ENCODE peak calls at places on chromosomes 11 and 22, in four cellular contexts. W is tibial nerve, K is OCI-LY7, D is fibroblast of lung. I is an unnamed sample.

GRCh38 chr22:18033204-18033998 is 9.0 kb upstream of the MICAL3 start:
- DNase-seq in D (peak; percentile 63), W (no peak), K (no peak), I (no peak)

GRCh38 chr11:102197759-102198158 is 87.5 kb downstream of the YAP1 start:
- DNase-seq in K (no peak), D (peak; percentile 32), W (no peak), I (no peak)

GRCh38 chr11:19075636-19076035 is 15.1 kb upstream of the MRGPRX2 start:
- DNase-seq in D (no peak), W (no peak), K (no peak), I (no peak)

GRCh38 chr22:42688241-42688913 is 32.3 kb downstream of the A4GALT start:
- DNase-seq in K (no peak), D (peak; percentile 95), W (peak; percentile 86), I (peak; percentile 78)

GRCh38 chr11:95567685-95568084 is 221.9 kb downstream of the FAM76B start:
- DNase-seq in D (peak; percentile 77), K (no peak), W (no peak), I (no peak)

GRCh38 chr11:315051-315481 is 1.2 kb downstream of the IFITM1 start:
- DNase-seq in W (no peak), K (no peak), D (no peak), I (no peak)

GRCh38 chr11:11073996-11074395 is 216.1 kb upstream of the ZBED5 start:
- DNase-seq in K (no peak), W (no peak), D (no peak), I (no peak)

GRCh38 chr11:60919320-60919719 is 4.9 kb upstream of the TMEM132A start:
- DNase-seq in W (no peak), D (no peak), K (no peak), I (no peak)

GRCh38 chr11:70159612-70160570 is 43.2 kb upstream of the FADD start:
- DNase-seq in D (peak; percentile 81), W (no peak), K (no peak), I (no peak)

GRCh38 chr11:78460468-78460867 is 42.8 kb upstream of the GAB2 start:
- DNase-seq in W (no peak), K (no peak), D (peak; percentile 45), I (no peak)

GRCh38 chr11:8871283-8871775 is 39.7 kb upstream of the AKIP1 start:
- DNase-seq in W (peak; percentile 52), D (peak; percentile 93), K (no peak), I (peak; percentile 87)

GRCh38 chr11:65290448-65291165 is 24.1 kb upstream of the CDC42EP2 start:
- DNase-seq in W (peak; percentile 92), K (no peak), D (peak; percentile 94), I (peak; percentile 99)

GRCh38 chr11:69546735-69547370 is 65.4 kb downstream of the LINC01488 start:
- DNase-seq in W (no peak), D (no peak), K (no peak), I (no peak)

GRCh38 chr22:39173050-39173706 is 20.7 kb upstream of the CBX7 start:
- DNase-seq in K (no peak), W (no peak), D (no peak), I (no peak)

DNA sequence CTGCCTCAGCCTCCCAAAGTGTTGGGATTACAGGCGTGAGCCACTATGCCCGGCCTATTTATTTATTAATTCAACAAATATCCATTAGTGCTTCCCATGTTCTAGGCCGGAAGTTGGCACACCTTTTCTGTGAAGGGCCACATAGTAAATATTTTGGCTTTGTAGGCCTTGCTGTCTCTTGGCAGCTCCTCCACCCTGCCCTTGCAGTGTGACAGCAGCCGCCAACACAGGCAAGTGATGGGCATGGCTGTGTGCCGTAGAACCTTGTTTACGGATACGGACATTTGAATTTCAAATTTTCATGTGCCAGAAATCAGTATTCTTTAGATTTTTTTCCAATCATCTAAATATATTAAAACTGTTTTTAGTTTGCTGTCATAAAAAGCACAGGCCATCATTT is 139.5 kb downstream of the WNT7B start:
- DNase-seq in D (no peak), W (no peak), K (no peak), I (no peak)
- H3K27ac ChIP-seq in D (no peak overlapping the region), W (no peak overlapping the region), K (no peak overlapping the region), I (no peak overlapping the region)

DNA sequence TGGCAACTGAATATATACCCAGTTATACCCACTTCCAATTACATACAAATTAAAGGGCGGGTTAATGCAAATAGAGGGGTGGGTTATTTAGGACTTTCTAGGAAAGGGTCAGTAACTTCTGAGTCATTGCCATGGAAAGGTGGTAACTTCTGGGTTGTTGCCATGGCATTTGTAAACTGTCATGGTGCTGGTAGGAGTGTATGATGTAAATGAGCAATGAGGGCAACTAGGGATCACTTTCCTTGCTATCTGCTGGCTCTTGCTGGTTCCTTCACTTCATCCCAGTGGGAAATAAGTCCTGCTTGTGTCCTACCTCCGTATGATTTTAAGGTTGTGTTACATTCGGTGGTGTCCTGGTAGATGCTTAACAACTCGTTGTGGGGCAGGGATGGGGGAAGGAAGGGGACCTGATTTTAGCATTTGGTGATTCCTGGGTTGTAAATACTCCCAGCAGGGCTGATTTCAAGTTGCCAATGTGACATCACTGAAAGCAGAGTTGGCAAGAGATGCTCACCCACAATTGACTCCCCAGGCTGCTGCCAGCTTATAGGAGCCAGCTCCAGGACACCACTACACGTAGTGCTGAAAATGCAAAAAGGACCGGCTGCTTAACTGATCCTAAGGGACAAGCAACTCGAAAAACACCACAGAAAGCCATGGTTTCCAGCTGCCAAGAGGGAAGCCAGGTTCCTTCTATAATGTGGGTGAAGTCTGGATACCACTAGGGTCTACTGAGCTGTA is 70.2 kb downstream of the SYT9 start:
- DNase-seq in K (no peak), W (no peak), D (no peak), I (no peak)
- H3K4me3 ChIP-seq in K (no peak overlapping the region), W (no peak overlapping the region), D (no peak overlapping the region), I (no peak overlapping the region)

GRCh38 chr11:91495837-91496236 is 728.8 kb upstream of the FAT3 start:
- DNase-seq in W (no peak), D (no peak), K (no peak), I (no peak)
- H3K27ac ChIP-seq in W (no peak overlapping the region), D (no peak overlapping the region), K (no peak overlapping the region), I (no peak overlapping the region)

GRCh38 chr22:20433686-20434241 is 3.9 kb downstream of the SCARF2 start:
- DNase-seq in D (no peak), K (no peak), W (no peak), I (no peak)
- H3K4me3 ChIP-seq in D (no peak overlapping the region), K (no peak overlapping the region), W (no peak overlapping the region), I (no peak overlapping the region)